ENCODE peak calls at places on chromosomes 1 and 21, in ten cellular contexts. Y is stimulated activated CD8-positive, alpha-beta memory T cell treated with anti-CD3 and anti-CD28 coated beads, Interleukin-7, amount 100 ng/mL, for 24 hours; B is NCI-H1048; E is foreskin keratinocyte; A is NCI-H345; N is upper lobe of right lung; M is left ventricle myocardium superior; V is GM13977; I is GM03348; J is NCI-H1105. Q is an unnamed sample.

GRCh38 chr21:45290948-45291612 is 3.4 kb upstream of the POFUT2 start:
- DNase-seq in Y (no peak), B (no peak), E (peak), A (no peak), N (no peak), M (no peak), V (no peak), I (peak), J (no peak), Q (no peak)

GRCh38 chr1:157360021-157360390 is 192.3 kb downstream of the FCRL5 start:
- DNase-seq in Y (no peak), B (no peak), E (no peak), A (peak), N (no peak), M (no peak), V (no peak), I (no peak), J (peak), Q (no peak)

GRCh38 chr1:244318078-244318477 is 133.6 kb downstream of the ADSS2 start:
- DNase-seq in Y (no peak), B (no peak), E (no peak), A (no peak), N (no peak), M (no peak), V (no peak), I (no peak), J (no peak), Q (no peak)

GRCh38 chr1:183244466-183244865 is 58.4 kb downstream of the LAMC2 start:
- DNase-seq in Y (no peak), B (no peak), E (no peak), A (no peak), N (peak), M (peak), V (no peak), I (peak), J (no peak), Q (no peak)

GRCh38 chr1:48227165-48228013 is 4.9 kb downstream of the SLC5A9 start:
- DNase-seq in Y (no peak), B (no peak), E (no peak), A (no peak), N (no peak), M (no peak), V (no peak), I (no peak), J (no peak), Q (peak)

GRCh38 chr1:213658508-213658907 is 329.3 kb upstream of the PROX1 start:
- DNase-seq in Y (no peak), B (no peak), E (no peak), A (no peak), N (no peak), M (no peak), V (no peak), I (no peak), J (no peak), Q (no peak)

GRCh38 chr1:41621791-41622190 is 137.3 kb upstream of the EDN2 start:
- DNase-seq in Y (no peak), B (no peak), E (no peak), A (no peak), N (no peak), M (no peak), V (no peak), I (no peak), J (no peak), Q (peak)

GRCh38 chr1:149843302-149844041 is 55.9 kb upstream of the BOLA1 start:
- DNase-seq in Y (no peak), B (no peak), E (peak), A (no peak), N (no peak), M (no peak), V (no peak), I (no peak), J (no peak), Q (no peak)

GRCh38 chr1:3536395-3536794 is 74.9 kb downstream of the MEGF6 start:
- DNase-seq in Y (no peak), B (no peak), E (no peak), A (no peak), N (no peak), M (no peak), V (no peak), I (peak), J (no peak), Q (no peak)

GRCh38 chr1:34412597-34413392 is 236.1 kb downstream of the C1orf94 start:
- DNase-seq in Y (no peak), B (no peak), E (no peak), A (no peak), N (no peak), M (no peak), V (no peak), I (no peak), J (no peak), Q (no peak)

GRCh38 chr1:154607084-154607747 is 770 bp downstream of the ADAR start:
- DNase-seq in Y (peak), B (no peak), E (peak), A (peak), N (no peak), M (peak), V (no peak), I (peak), J (no peak), Q (no peak)

GRCh38 chr1:17742590-17742989 is 12.5 kb upstream of the ACTL8 start:
- DNase-seq in Y (no peak), B (no peak), E (no peak), A (no peak), N (no peak), M (no peak), V (no peak), I (peak), J (peak), Q (no peak)

GRCh38 chr1:181128592-181129497 is 40.3 kb downstream of the IER5 start:
- DNase-seq in Y (no peak), B (no peak), E (no peak), A (peak), N (peak), M (peak), V (peak), I (no peak), J (no peak), Q (no peak)

GRCh38 chr1:231806623-231807470 is 180.3 kb downstream of the DISC1 start:
- DNase-seq in Y (peak), B (peak), E (peak), A (peak), N (peak), M (peak), V (peak), I (no peak), J (peak), Q (peak)

GRCh38 chr21:34199121-34199910 is 125.9 kb downstream of the MRPS6 start:
- DNase-seq in Y (no peak), B (no peak), E (no peak), A (peak), N (no peak), M (peak), V (no peak), I (no peak), J (no peak), Q (no peak)

GRCh38 chr1:171674443-171675405 is 22.2 kb upstream of the MYOC start:
- DNase-seq in Y (no peak), B (no peak), E (no peak), A (no peak), N (no peak), M (no peak), V (no peak), I (no peak), J (no peak), Q (no peak)

GRCh38 chr1:153375511-153375910 is at the start of gene S100A12:
- DNase-seq in Y (no peak), B (no peak), E (peak), A (no peak), N (no peak), M (no peak), V (no peak), I (peak), J (no peak), Q (no peak)